ENCODE peak calls at places on chromosome 19, in four cellular contexts. F is T-cell; E is stimulated activated CD4-positive, alpha-beta T cell treated with anti-CD3 and anti-CD28 coated beads, Interleukin-2, amount 100 ng/mL, for 48 hours; N is caudate nucleus. T is an unnamed sample.

GRCh38 chr19:18282021-18282787 is 782 bp upstream of the JUND start:
- DNase-seq in F (no peak), E (no peak), N (no peak), T (no peak)

GRCh38 chr19:3163230-3163886 is 15.2 kb upstream of the S1PR4 start:
- DNase-seq in F (peak; percentile 59), E (peak; percentile 66), N (peak; percentile 9), T (peak; percentile 32)

GRCh38 chr19:2081873-2082810 is 14.0 kb downstream of the MOB3A start:
- DNase-seq in F (peak; percentile 66), E (no peak), N (no peak), T (no peak)

GRCh38 chr19:18672606-18673337 is 10.7 kb upstream of the CRTC1 start:
- DNase-seq in F (no peak), E (no peak), N (no peak), T (no peak)

GRCh38 chr19:47643281-47643680 is 34.3 kb downstream of the BICRA start:
- DNase-seq in F (no peak), E (no peak), N (no peak), T (no peak)

GRCh38 chr19:17682273-17682672 is 5.9 kb downstream of the UNC13A start:
- DNase-seq in F (no peak), E (no peak), N (no peak), T (no peak)

GRCh38 chr19:50514346-50515167 is 844 bp upstream of the ASPDH start:
- DNase-seq in F (no peak), E (no peak), N (peak; percentile 80), T (no peak)

GRCh38 chr19:38141108-38141507 is 82.9 kb downstream of the DPF1 start:
- DNase-seq in F (no peak), E (no peak), N (no peak), T (no peak)

GRCh38 chr19:16544468-16545231 is 2.4 kb upstream of the CHERP start:
- DNase-seq in F (no peak), E (no peak), N (no peak), T (no peak)

GRCh38 chr19:10871711-10872550 is 578 bp downstream of the CARM1 start:
- DNase-seq in F (peak; percentile 34), E (peak; percentile 15), N (peak; percentile 50), T (peak; percentile 40)

GRCh38 chr19:55579766-55580621 is 654 bp downstream of the ZNF579 start:
- DNase-seq in F (no peak), E (no peak), N (no peak), T (no peak)

GRCh38 chr19:38737921-38738731 is 6.1 kb downstream of the CAPN12 start:
- DNase-seq in F (no peak), E (no peak), N (no peak), T (no peak)

GRCh38 chr19:3433805-3434540 is 46.4 kb downstream of the SMIM24 start:
- DNase-seq in F (no peak), E (no peak), N (no peak), T (no peak)

GRCh38 chr19:33301011-33301899 is 1.1 kb downstream of the CEBPA start:
- DNase-seq in F (no peak), E (no peak), N (no peak), T (no peak)

GRCh38 chr19:46221981-46222610 is 7.4 kb upstream of the IGFL1 start:
- DNase-seq in F (no peak), E (no peak), N (no peak), T (no peak)

GRCh38 chr19:44876930-44877530 is 14.0 kb upstream of the TOMM40 start:
- DNase-seq in F (peak; percentile 29), E (no peak), N (no peak), T (no peak)